ENCODE peak calls at places on chromosome 12, in ten cellular contexts. D, Z, O, G, Q, B, H, A, W and N are unnamed samples.

GRCh38 chr12:122730215-122731014 is at the start of gene HCAR1:
- DNase-seq in D (no peak), Z (no peak), O (peak), G (peak), Q (no peak), B (no peak), H (no peak), A (no peak), W (peak), N (no peak)

GRCh38 chr12:83389237-83389996 is 702.7 kb downstream of the TMTC2 start:
- DNase-seq in D (no peak), Z (no peak), O (no peak), G (no peak), Q (no peak), B (no peak), H (no peak), A (no peak), W (no peak), N (no peak)

GRCh38 chr12:68245071-68246021 is 8.1 kb downstream of the IL22 start:
- DNase-seq in D (no peak), Z (no peak), O (no peak), G (no peak), Q (peak), B (no peak), H (peak), A (no peak), W (no peak), N (no peak)

GRCh38 chr12:93137656-93138612 is 208.8 kb upstream of the EEA1 start:
- DNase-seq in D (no peak), Z (no peak), O (no peak), G (no peak), Q (no peak), B (no peak), H (peak), A (peak), W (no peak), N (peak)

GRCh38 chr12:127548123-127548553 is 718.8 kb upstream of the TMEM132C start:
- DNase-seq in D (no peak), Z (no peak), O (no peak), G (no peak), Q (no peak), B (no peak), H (peak), A (no peak), W (no peak), N (no peak)

GRCh38 chr12:99253068-99253467 is 394.5 kb upstream of the GARIN6 start:
- DNase-seq in D (no peak), Z (no peak), O (no peak), G (no peak), Q (no peak), B (no peak), H (no peak), A (no peak), W (no peak), N (no peak)

GRCh38 chr12:95836185-95836609 is 22.6 kb upstream of the SNRPF start:
- DNase-seq in D (no peak), Z (no peak), O (no peak), G (no peak), Q (no peak), B (no peak), H (peak), A (no peak), W (no peak), N (no peak)

GRCh38 chr12:30692470-30692869 is 3.2 kb downstream of the IPO8 start:
- DNase-seq in D (no peak), Z (no peak), O (no peak), G (no peak), Q (peak), B (no peak), H (peak), A (no peak), W (no peak), N (no peak)

GRCh38 chr12:7113389-7113871 is 4.4 kb upstream of the C1RL start:
- DNase-seq in D (peak), Z (no peak), O (no peak), G (no peak), Q (no peak), B (no peak), H (peak), A (no peak), W (no peak), N (no peak)

GRCh38 chr12:31965090-31965489 is 5.9 kb downstream of the RESF1 start:
- DNase-seq in D (no peak), Z (no peak), O (no peak), G (no peak), Q (no peak), B (no peak), H (no peak), A (no peak), W (no peak), N (no peak)

GRCh38 chr12:69123909-69124638 is 115.3 kb upstream of the CPSF6 start:
- DNase-seq in D (no peak), Z (no peak), O (no peak), G (no peak), Q (no peak), B (no peak), H (no peak), A (no peak), W (no peak), N (no peak)

GRCh38 chr12:28844718-28845117 is 304.4 kb upstream of the FAR2 start:
- DNase-seq in D (no peak), Z (no peak), O (no peak), G (no peak), Q (no peak), B (no peak), H (no peak), A (no peak), W (no peak), N (no peak)

GRCh38 chr12:2678416-2678815 is 116.4 kb upstream of the FKBP4 start:
- DNase-seq in D (no peak), Z (no peak), O (peak), G (peak), Q (no peak), B (no peak), H (no peak), A (no peak), W (no peak), N (no peak)

GRCh38 chr12:88202500-88202899 is 60.4 kb downstream of the TMTC3 start:
- DNase-seq in D (no peak), Z (no peak), O (no peak), G (no peak), Q (no peak), B (no peak), H (peak), A (no peak), W (no peak), N (no peak)

GRCh38 chr12:6647083-6647604 is at the start of gene ACRBP:
- DNase-seq in D (peak), Z (no peak), O (peak), G (peak), Q (peak), B (peak), H (peak), A (peak), W (peak), N (no peak)

GRCh38 chr12:25480145-25480544 is 72.9 kb downstream of the LMNTD1 start:
- DNase-seq in D (no peak), Z (no peak), O (no peak), G (no peak), Q (no peak), B (no peak), H (no peak), A (no peak), W (no peak), N (no peak)

GRCh38 chr12:123829561-123829960 is 67.5 kb downstream of the DNAH10 start:
- DNase-seq in D (no peak), Z (no peak), O (no peak), G (no peak), Q (no peak), B (no peak), H (peak), A (no peak), W (no peak), N (no peak)

GRCh38 chr12:75289678-75290200 is 40.4 kb downstream of the CAPS2 start:
- DNase-seq in D (no peak), Z (no peak), O (no peak), G (no peak), Q (no peak), B (no peak), H (peak), A (no peak), W (no peak), N (no peak)

GRCh38 chr12:103715494-103715893 is 125.5 kb downstream of the NT5DC3 start:
- DNase-seq in D (no peak), Z (no peak), O (no peak), G (no peak), Q (no peak), B (no peak), H (no peak), A (no peak), W (no peak), N (no peak)

GRCh38 chr12:108214486-108214885 is 85.4 kb downstream of the WSCD2 start:
- DNase-seq in D (no peak), Z (no peak), O (no peak), G (no peak), Q (no peak), B (no peak), H (peak), A (no peak), W (no peak), N (peak)

GRCh38 chr12:125071456-125071855 is 6.2 kb downstream of the AACS start:
- DNase-seq in D (peak), Z (no peak), O (no peak), G (peak), Q (no peak), B (no peak), H (no peak), A (no peak), W (no peak), N (no peak)

GRCh38 chr12:78403681-78404080 is 460.9 kb upstream of the SYT1 start:
- DNase-seq in D (no peak), Z (no peak), O (no peak), G (no peak), Q (no peak), B (no peak), H (peak), A (no peak), W (no peak), N (peak)

GRCh38 chr12:54591001-54591591 is 2.6 kb upstream of the PPP1R1A start:
- DNase-seq in D (peak), Z (no peak), O (no peak), G (no peak), Q (peak), B (no peak), H (peak), A (no peak), W (no peak), N (no peak)

GRCh38 chr12:12717586-12718381 is 616 bp downstream of the CDKN1B start:
- DNase-seq in D (peak), Z (no peak), O (no peak), G (peak), Q (no peak), B (peak), H (no peak), A (no peak), W (no peak), N (no peak)

GRCh38 chr12:43969882-43970281 is 134.0 kb downstream of the TMEM117 start:
- DNase-seq in D (no peak), Z (no peak), O (no peak), G (no peak), Q (no peak), B (no peak), H (peak), A (no peak), W (no peak), N (no peak)

GRCh38 chr12:42056130-42056529 is 88.5 kb downstream of the GXYLT1 start:
- DNase-seq in D (no peak), Z (peak), O (no peak), G (no peak), Q (no peak), B (no peak), H (no peak), A (no peak), W (no peak), N (no peak)

GRCh38 chr12:64172143-64172970 is 49.7 kb downstream of the KICS2 start:
- DNase-seq in D (no peak), Z (no peak), O (no peak), G (no peak), Q (no peak), B (no peak), H (no peak), A (no peak), W (no peak), N (no peak)

GRCh38 chr12:64086946-64087345 is 135.2 kb downstream of the KICS2 start:
- DNase-seq in D (no peak), Z (no peak), O (no peak), G (no peak), Q (no peak), B (no peak), H (peak), A (no peak), W (no peak), N (no peak)

GRCh38 chr12:104994301-104994700 is 8.2 kb downstream of the NOPCHAP1 start:
- DNase-seq in D (no peak), Z (no peak), O (no peak), G (no peak), Q (no peak), B (no peak), H (no peak), A (no peak), W (no peak), N (no peak)

GRCh38 chr12:8078400-8078799 is 3.7 kb upstream of the NECAP1 start:
- DNase-seq in D (no peak), Z (no peak), O (no peak), G (no peak), Q (no peak), B (no peak), H (peak), A (no peak), W (no peak), N (no peak)

GRCh38 chr12:93174048-93174447 is 203.7 kb upstream of the NUDT4 start:
- DNase-seq in D (no peak), Z (no peak), O (no peak), G (no peak), Q (no peak), B (peak), H (peak), A (no peak), W (no peak), N (no peak)

GRCh38 chr12:79614730-79615129 is 76.0 kb downstream of the PAWR start:
- DNase-seq in D (no peak), Z (no peak), O (no peak), G (no peak), Q (no peak), B (no peak), H (peak), A (no peak), W (no peak), N (no peak)

GRCh38 chr12:116954700-116955381 is 44.1 kb downstream of the FBXW8 start:
- DNase-seq in D (no peak), Z (no peak), O (no peak), G (no peak), Q (no peak), B (peak), H (no peak), A (no peak), W (peak), N (no peak)

GRCh38 chr12:76714861-76715260 is 49.1 kb upstream of the ZDHHC17 start:
- DNase-seq in D (no peak), Z (no peak), O (no peak), G (no peak), Q (no peak), B (no peak), H (no peak), A (no peak), W (no peak), N (no peak)

GRCh38 chr12:45543887-45544286 is 185.6 kb upstream of the ARID2 start:
- DNase-seq in D (no peak), Z (peak), O (no peak), G (no peak), Q (peak), B (peak), H (peak), A (peak), W (peak), N (peak)

GRCh38 chr12:86137936-86138335 is 118.3 kb downstream of the MGAT4C start:
- DNase-seq in D (no peak), Z (no peak), O (no peak), G (no peak), Q (no peak), B (no peak), H (peak), A (no peak), W (no peak), N (peak)

DNA sequence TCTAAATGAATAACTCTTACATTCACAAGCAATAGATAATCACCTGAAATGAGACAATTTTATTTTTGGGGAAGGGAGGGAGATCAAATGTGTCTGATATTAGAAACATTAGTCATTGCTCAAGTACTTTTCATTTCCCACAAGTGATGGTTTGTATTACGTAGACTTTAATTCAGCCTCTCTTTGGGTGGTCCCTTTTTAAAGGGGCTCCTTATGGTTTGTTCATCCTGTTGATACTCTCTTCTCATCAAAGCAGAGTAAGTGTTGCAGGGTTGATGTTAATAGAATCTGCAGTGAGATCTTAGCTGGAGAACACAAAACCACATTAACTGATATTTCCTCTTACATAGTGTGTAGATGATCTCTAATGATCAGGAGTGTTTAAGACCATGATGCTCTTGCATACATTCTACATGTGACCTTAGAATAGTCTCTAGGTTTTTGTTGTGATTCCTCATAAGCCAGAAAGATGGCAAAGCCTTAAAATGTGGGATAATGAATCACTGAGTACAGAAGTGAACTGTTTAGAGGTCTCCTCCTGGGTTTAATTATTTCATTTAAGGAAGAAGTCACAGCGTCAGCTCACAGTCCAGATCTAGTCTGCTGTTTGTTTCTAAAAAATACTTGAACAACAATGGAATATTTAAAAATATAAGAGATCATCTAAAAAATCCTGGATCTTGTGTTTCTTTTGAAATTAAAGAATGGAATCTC is 87.4 kb upstream of the PTPRR start:
- DNase-seq in D (no peak), Z (no peak), O (no peak), G (no peak), Q (no peak), B (no peak), H (no peak), A (no peak), W (no peak), N (no peak)
- TF ChIP-seq POLR2A in D (no peak), Z (no peak), O (no peak), G (no peak), Q (no peak), B (no peak), H (no peak), A (no peak), W (no peak), N (no peak)

GRCh38 chr12:130804216-130804615 is 34.8 kb downstream of the STX2 start:
- DNase-seq in D (no peak), Z (no peak), O (no peak), G (no peak), Q (no peak), B (no peak), H (peak), A (no peak), W (no peak), N (no peak)

GRCh38 chr12:130800312-130800711 is 38.7 kb downstream of the STX2 start:
- DNase-seq in D (no peak), Z (no peak), O (no peak), G (no peak), Q (no peak), B (no peak), H (no peak), A (no peak), W (no peak), N (no peak)

GRCh38 chr12:130806574-130806973 is 32.5 kb downstream of the STX2 start:
- DNase-seq in D (no peak), Z (no peak), O (no peak), G (no peak), Q (no peak), B (no peak), H (no peak), A (no peak), W (no peak), N (no peak)

GRCh38 chr12:130805635-130806034 is 33.4 kb downstream of the STX2 start:
- DNase-seq in D (no peak), Z (no peak), O (no peak), G (no peak), Q (no peak), B (no peak), H (no peak), A (no peak), W (no peak), N (no peak)

GRCh38 chr12:130803707-130804106 is 35.3 kb downstream of the STX2 start:
- DNase-seq in D (no peak), Z (no peak), O (no peak), G (no peak), Q (no peak), B (no peak), H (peak), A (no peak), W (no peak), N (no peak)
- TF ChIP-seq POLR2A in D (no peak), Z (no peak), O (no peak), G (no peak), Q (no peak), B (no peak), H (no peak), A (no peak), W (no peak), N (no peak)

DNA sequence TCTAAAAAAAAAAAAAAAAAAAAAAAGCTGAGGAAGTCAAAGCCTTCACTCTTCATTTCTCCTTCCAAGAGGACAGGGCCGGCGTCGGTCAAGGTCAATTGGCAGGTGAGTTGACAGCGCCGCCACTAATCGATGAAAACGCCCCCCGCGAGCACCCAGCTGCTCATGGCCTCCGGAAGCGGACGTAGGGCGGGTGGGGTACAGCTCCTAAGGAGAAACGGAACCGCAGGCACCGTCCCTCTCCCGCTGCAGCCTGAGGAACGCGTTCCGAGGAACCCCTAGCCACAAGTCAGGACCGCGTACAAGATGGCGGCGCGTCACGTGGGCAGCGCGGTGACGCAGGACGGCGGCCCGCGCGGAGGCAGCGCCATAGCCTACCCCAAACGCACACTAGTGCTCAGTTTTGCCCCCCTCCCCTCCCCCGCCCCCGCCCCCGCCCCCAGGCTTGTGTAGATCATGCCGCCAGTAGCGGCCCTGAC is at the start of gene ATF1:
- DNase-seq in D (peak), Z (peak), O (peak), G (peak), Q (peak), B (peak), H (peak), A (peak), W (peak), N (peak)
- TF ChIP-seq POLR2A in D (peak), Z (peak), O (no peak), G (no peak), Q (peak), B (no peak), H (peak), A (no peak), W (peak), N (peak)

GRCh38 chr12:107027304-107028053 is 40.5 kb upstream of the MTERF2 start:
- DNase-seq in D (no peak), Z (no peak), O (no peak), G (no peak), Q (peak), B (no peak), H (peak), A (peak), W (no peak), N (peak)
- TF ChIP-seq POLR2A in D (no peak), Z (no peak), O (no peak), G (no peak), Q (no peak), B (no peak), H (peak), A (no peak), W (no peak), N (no peak)

GRCh38 chr12:52044284-52044983 is 6.8 kb upstream of the NR4A1 start:
- DNase-seq in D (peak), Z (no peak), O (peak), G (peak), Q (peak), B (peak), H (no peak), A (no peak), W (peak), N (no peak)
- TF ChIP-seq POLR2A in D (no peak), Z (no peak), O (no peak), G (no peak), Q (peak), B (peak), H (no peak), A (no peak), W (no peak), N (no peak)